ENCODE peak calls at places on chromosome X, in nine cellular contexts. F is body of pancreas, U is Peyer's patch, V is brain microvascular endothelial cell, H is heart left ventricle, G is right lobe of liver, X is A673, M is mucosa of descending colon, I is bronchial epithelial cell. Q is an unnamed sample.

GRCh38 chrX:109839694-109840358 is 106.8 kb upstream of the ACSL4 start:
- DNase-seq in F (no peak), U (no peak), V (peak; percentile 63), H (no peak), G (no peak), X (peak; percentile 61), M (no peak), I (no peak), Q (no peak)

GRCh38 chrX:11768039-11768438 is 10.0 kb downstream of the MSL3 start:
- DNase-seq in F (no peak), U (no peak), V (no peak), H (no peak), G (no peak), X (no peak), M (no peak), I (no peak), Q (no peak)

GRCh38 chrX:16834811-16835210 is 35.4 kb downstream of the RBBP7 start:
- DNase-seq in F (no peak), U (no peak), V (no peak), H (no peak), G (no peak), X (no peak), M (no peak), I (no peak), Q (no peak)

GRCh38 chrX:104568304-104568915 is 2.4 kb downstream of the IL1RAPL2 start:
- DNase-seq in F (no peak), U (no peak), V (no peak), H (no peak), G (no peak), X (no peak), M (no peak), I (no peak), Q (no peak)

GRCh38 chrX:17266171-17266570 is 108.8 kb upstream of the NHS start:
- DNase-seq in F (no peak), U (no peak), V (no peak), H (no peak), G (no peak), X (no peak), M (no peak), I (peak; percentile 7), Q (no peak)

GRCh38 chrX:107710617-107711391 is 64.8 kb downstream of the TSC22D3 start:
- DNase-seq in F (peak; percentile 52), U (no peak), V (peak; percentile 95), H (no peak), G (no peak), X (peak; percentile 9), M (peak; percentile 42), I (peak; percentile 89), Q (peak; percentile 72)

GRCh38 chrX:106903856-106904528 is 851 bp upstream of the RIPPLY1 start:
- DNase-seq in F (peak; percentile 25), U (no peak), V (no peak), H (no peak), G (no peak), X (no peak), M (no peak), I (no peak), Q (no peak)

GRCh38 chrX:118212817-118213183 is 96.2 kb upstream of the KLHL13 start:
- DNase-seq in F (no peak), U (no peak), V (no peak), H (no peak), G (no peak), X (no peak), M (no peak), I (no peak), Q (no peak)

GRCh38 chrX:119272882-119273806 is 37.1 kb downstream of the PGRMC1 start:
- DNase-seq in F (peak; percentile 43), U (peak; percentile 64), V (peak; percentile 37), H (peak; percentile 68), G (peak; percentile 41), X (no peak), M (peak; percentile 73), I (peak; percentile 50), Q (no peak)

GRCh38 chrX:108732630-108733321 is 3.6 kb downstream of the IRS4 start:
- DNase-seq in F (no peak), U (no peak), V (no peak), H (peak; percentile 38), G (no peak), X (no peak), M (no peak), I (no peak), Q (no peak)

GRCh38 chrX:22748093-22748999 is 251.4 kb upstream of the DDX53 start:
- DNase-seq in F (peak; percentile 55), U (no peak), V (peak; percentile 25), H (no peak), G (peak; percentile 51), X (peak; percentile 61), M (peak; percentile 37), I (peak; percentile 20), Q (no peak)

GRCh38 chrX:133265331-133265730 is 47.2 kb upstream of the TFDP3 start:
- DNase-seq in F (no peak), U (no peak), V (no peak), H (no peak), G (no peak), X (no peak), M (no peak), I (no peak), Q (peak; percentile 72)

GRCh38 chrX:151722241-151722846 is 6.5 kb downstream of the FATE1 start:
- DNase-seq in F (peak; percentile 67), U (peak; percentile 48), V (no peak), H (peak; percentile 68), G (peak; percentile 38), X (no peak), M (peak; percentile 49), I (peak; percentile 1), Q (no peak)

GRCh38 chrX:96889726-96890125 is 6.0 kb downstream of the RPA4 start:
- DNase-seq in F (no peak), U (no peak), V (peak; percentile 9), H (no peak), G (no peak), X (no peak), M (no peak), I (no peak), Q (no peak)

GRCh38 chrX:56789518-56790070 is 60.6 kb downstream of the NBDY start:
- DNase-seq in F (no peak), U (peak; percentile 4), V (no peak), H (no peak), G (no peak), X (no peak), M (no peak), I (no peak), Q (no peak)

GRCh38 chrX:153474266-153474665 is 3.9 kb upstream of the HAUS7 start:
- DNase-seq in F (no peak), U (no peak), V (no peak), H (no peak), G (no peak), X (no peak), M (no peak), I (no peak), Q (no peak)

GRCh38 chrX:46758956-46759644 is at the start of gene SLC9A7:
- DNase-seq in F (peak; percentile 83), U (peak; percentile 80), V (peak; percentile 59), H (peak; percentile 87), G (peak; percentile 82), X (peak; percentile 77), M (peak; percentile 82), I (peak; percentile 31), Q (peak; percentile 72)

DNA sequence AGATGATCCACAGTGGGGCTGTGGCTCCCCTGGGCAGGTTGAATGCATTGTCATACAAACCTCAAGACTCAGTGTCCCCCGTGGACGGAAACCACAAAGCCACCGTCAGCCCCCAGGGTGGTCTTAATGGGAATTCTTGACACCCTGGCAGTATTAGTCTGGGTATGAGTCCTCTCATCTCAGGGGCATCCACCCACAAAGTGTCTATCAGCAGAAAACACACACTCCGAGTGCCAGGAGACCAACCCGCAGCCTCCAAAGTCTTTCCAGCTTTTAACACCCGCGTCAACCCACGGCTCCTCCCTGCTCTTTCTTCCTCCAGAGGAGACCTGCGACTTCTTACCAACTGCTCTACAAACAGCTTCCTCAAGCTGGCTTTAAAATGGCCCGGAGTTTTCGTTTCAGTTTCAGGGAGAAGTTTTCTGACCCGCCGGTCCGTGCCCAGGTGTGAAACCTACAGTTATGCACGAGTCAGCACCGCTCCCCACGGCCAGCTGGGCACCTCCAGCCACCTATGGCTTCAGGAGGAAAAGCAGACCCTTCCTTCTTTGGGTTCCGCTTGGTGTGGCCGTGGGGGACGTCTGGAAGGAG is 14.4 kb upstream of the ASMTL start:
- DNase-seq in F (no peak), U (peak; percentile 48), V (no peak), H (peak; percentile 58), G (no peak), X (no peak), M (peak; percentile 42), I (no peak), Q (peak; percentile 33)
- H3K36me3 ChIP-seq in F (no peaks in the 10 kb centered on the region), U (no peaks in the 10 kb centered on the region), V (no peaks in the 10 kb centered on the region), H (no peaks in the 10 kb centered on the region), G (no peaks in the 10 kb centered on the region), X (no peaks in the 10 kb centered on the region), M (no peaks in the 10 kb centered on the region), I (no peaks in the 10 kb centered on the region), Q (no peaks in the 10 kb centered on the region)

GRCh38 chrX:131783555-131784338 is 239.4 kb upstream of the STK26 start:
- DNase-seq in F (peak; percentile 88), U (no peak), V (peak; percentile 83), H (no peak), G (peak; percentile 29), X (peak; percentile 90), M (no peak), I (no peak), Q (no peak)

GRCh38 chrX:131778269-131779218 is 234.7 kb downstream of the OR13H1 start:
- DNase-seq in F (peak; percentile 86), U (no peak), V (peak; percentile 63), H (no peak), G (peak; percentile 44), X (peak; percentile 84), M (no peak), I (no peak), Q (no peak)

GRCh38 chrX:131779313-131779712 is 235.4 kb downstream of the OR13H1 start:
- DNase-seq in F (no peak), U (no peak), V (no peak), H (no peak), G (no peak), X (no peak), M (no peak), I (no peak), Q (no peak)
- H3K36me3 ChIP-seq in F (no peaks in the 10 kb centered on the region), U (no peaks in the 10 kb centered on the region), V (no peaks in the 10 kb centered on the region), H (no peaks in the 10 kb centered on the region), G (no peaks in the 10 kb centered on the region), X (no peaks in the 10 kb centered on the region), M (no peaks in the 10 kb centered on the region), I (no peaks in the 10 kb centered on the region), Q (no peaks in the 10 kb centered on the region)

GRCh38 chrX:103393487-103393886 is 17.1 kb downstream of the BEX3 start:
- DNase-seq in F (no peak), U (no peak), V (no peak), H (no peak), G (no peak), X (no peak), M (no peak), I (no peak), Q (no peak)
- H3K36me3 ChIP-seq in F (no peaks in the 10 kb centered on the region), U (no peaks in the 10 kb centered on the region), V (no peaks in the 10 kb centered on the region), H (no peaks in the 10 kb centered on the region), G (no peaks in the 10 kb centered on the region), X (no peaks in the 10 kb centered on the region), M (no peaks in the 10 kb centered on the region), I (no peaks in the 10 kb centered on the region), Q (no peaks in the 10 kb centered on the region)

DNA sequence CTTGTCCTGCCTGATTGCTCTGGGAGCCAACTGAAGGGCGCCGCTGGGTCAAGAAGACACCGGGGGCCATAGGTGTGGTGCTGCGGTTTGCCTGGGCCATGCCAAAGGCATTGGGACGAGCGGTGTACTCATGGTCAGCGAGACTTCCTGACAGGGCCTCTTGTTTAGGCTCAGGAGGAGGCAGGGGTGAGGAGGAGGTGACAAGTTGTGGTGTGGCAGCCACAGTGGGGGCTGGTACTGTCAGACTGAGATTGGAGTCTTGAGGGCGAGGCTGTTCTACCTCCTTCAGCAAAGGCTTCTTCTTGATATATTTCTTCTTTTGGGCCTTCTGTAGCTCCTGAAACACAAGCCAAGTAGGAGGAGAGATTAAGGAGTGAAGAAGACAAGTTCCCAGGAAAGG is 104.1 kb downstream of the PHF8 start:
- DNase-seq in F (no peak), U (no peak), V (no peak), H (no peak), G (no peak), X (no peak), M (no peak), I (no peak), Q (no peak)
- H3K36me3 ChIP-seq in F (peaks cover 4% of the 10 kb centered on the region), U (no peaks in the 10 kb centered on the region), V (peaks cover 3% of the 10 kb centered on the region), H (no peaks in the 10 kb centered on the region), G (peaks cover 60% of the 10 kb centered on the region), X (peaks cover 7% of the 10 kb centered on the region), M (no peaks in the 10 kb centered on the region), I (peaks cover 4% of the 10 kb centered on the region), Q (no peaks in the 10 kb centered on the region)

Q was measured in SJSA1.